ENCODE peak calls at places on chromosomes 12 and 14, in eight cellular contexts. S, H, O, Q, W, D, Y and X are unnamed samples. For H3K9me2, the result is how much of the 10 kb centered on the place peaks cover.

GRCh38 chr12:10366875-10367274 is 23.0 kb downstream of the KLRK1 start:
- DNase-seq in S (peak), H (peak), O (no peak), Q (no peak), W (peak), D (peak), Y (no peak), X (no peak)

GRCh38 chr12:113072136-113072535 is 15.6 kb downstream of the DTX1 start:
- DNase-seq in S (no peak), H (peak), O (no peak), Q (no peak), W (no peak), D (no peak), Y (no peak), X (no peak)

GRCh38 chr12:6607751-6608591 is 792 bp upstream of the CHD4 start:
- DNase-seq in S (peak), H (peak), O (peak), Q (peak), W (peak), D (peak), Y (peak), X (peak)

GRCh38 chr14:64639340-64639821 is 64.8 kb upstream of the PLEKHG3 start:
- DNase-seq in S (no peak), H (no peak), O (peak), Q (peak), W (no peak), D (no peak), Y (no peak), X (no peak)

GRCh38 chr12:122687091-122687490 is 16.1 kb downstream of the HCAR2 start:
- DNase-seq in S (no peak), H (no peak), O (no peak), Q (no peak), W (no peak), D (peak), Y (no peak), X (no peak)

GRCh38 chr14:94542111-94542810 is 19.0 kb upstream of the SERPINA4 start:
- DNase-seq in S (peak), H (no peak), O (no peak), Q (no peak), W (no peak), D (no peak), Y (no peak), X (no peak)

GRCh38 chr14:91586451-91586850 is 76.3 kb upstream of the PPP4R3A start:
- DNase-seq in S (peak), H (no peak), O (no peak), Q (no peak), W (no peak), D (no peak), Y (no peak), X (no peak)

GRCh38 chr14:32400480-32400879 is 71.4 kb downstream of the AKAP6 start:
- DNase-seq in S (peak), H (no peak), O (no peak), Q (no peak), W (no peak), D (no peak), Y (no peak), X (no peak)

GRCh38 chr12:96225994-96226399 is 31.8 kb downstream of the ELK3 start:
- DNase-seq in S (no peak), H (no peak), O (no peak), Q (no peak), W (no peak), D (peak), Y (no peak), X (no peak)

GRCh38 chr14:103727313-103728000 is 11.8 kb downstream of the ZFYVE21 start:
- DNase-seq in S (no peak), H (no peak), O (no peak), Q (no peak), W (no peak), D (no peak), Y (no peak), X (no peak)

GRCh38 chr14:90278199-90279175 is 22.1 kb downstream of the PSMC1 start:
- DNase-seq in S (no peak), H (no peak), O (no peak), Q (no peak), W (no peak), D (no peak), Y (no peak), X (no peak)

GRCh38 chr12:101166866-101167265 is 43.2 kb downstream of the SLC5A8 start:
- DNase-seq in S (no peak), H (no peak), O (no peak), Q (no peak), W (no peak), D (no peak), Y (no peak), X (no peak)

DNA sequence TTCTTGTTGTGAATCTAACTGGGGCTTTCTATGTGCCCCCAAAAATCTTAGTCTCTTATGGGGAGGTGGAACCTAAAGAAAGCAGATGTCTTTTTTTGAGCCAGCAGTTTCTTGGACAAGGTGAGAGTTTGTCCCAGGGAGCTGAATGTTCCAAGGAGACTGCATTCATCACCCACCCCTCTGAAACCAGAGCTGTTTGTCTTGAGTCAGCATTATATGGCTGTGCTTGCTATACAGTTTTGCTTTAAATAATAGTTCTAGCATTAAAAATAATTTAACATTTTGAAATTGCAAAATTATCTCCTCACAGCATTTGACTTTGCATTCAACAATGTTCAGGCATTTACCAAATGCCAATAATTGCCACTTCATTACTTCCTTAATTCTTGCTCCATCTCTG is 813.3 kb downstream of the BCL11B start:
- DNase-seq in S (no peak), H (no peak), O (no peak), Q (no peak), W (no peak), D (no peak), Y (no peak), X (no peak)
- H3K9me2 ChIP-seq in S (under half), H (under half), O (under half), Q (under half), W (under half), D (under half), Y (under half), X (under half)

DNA sequence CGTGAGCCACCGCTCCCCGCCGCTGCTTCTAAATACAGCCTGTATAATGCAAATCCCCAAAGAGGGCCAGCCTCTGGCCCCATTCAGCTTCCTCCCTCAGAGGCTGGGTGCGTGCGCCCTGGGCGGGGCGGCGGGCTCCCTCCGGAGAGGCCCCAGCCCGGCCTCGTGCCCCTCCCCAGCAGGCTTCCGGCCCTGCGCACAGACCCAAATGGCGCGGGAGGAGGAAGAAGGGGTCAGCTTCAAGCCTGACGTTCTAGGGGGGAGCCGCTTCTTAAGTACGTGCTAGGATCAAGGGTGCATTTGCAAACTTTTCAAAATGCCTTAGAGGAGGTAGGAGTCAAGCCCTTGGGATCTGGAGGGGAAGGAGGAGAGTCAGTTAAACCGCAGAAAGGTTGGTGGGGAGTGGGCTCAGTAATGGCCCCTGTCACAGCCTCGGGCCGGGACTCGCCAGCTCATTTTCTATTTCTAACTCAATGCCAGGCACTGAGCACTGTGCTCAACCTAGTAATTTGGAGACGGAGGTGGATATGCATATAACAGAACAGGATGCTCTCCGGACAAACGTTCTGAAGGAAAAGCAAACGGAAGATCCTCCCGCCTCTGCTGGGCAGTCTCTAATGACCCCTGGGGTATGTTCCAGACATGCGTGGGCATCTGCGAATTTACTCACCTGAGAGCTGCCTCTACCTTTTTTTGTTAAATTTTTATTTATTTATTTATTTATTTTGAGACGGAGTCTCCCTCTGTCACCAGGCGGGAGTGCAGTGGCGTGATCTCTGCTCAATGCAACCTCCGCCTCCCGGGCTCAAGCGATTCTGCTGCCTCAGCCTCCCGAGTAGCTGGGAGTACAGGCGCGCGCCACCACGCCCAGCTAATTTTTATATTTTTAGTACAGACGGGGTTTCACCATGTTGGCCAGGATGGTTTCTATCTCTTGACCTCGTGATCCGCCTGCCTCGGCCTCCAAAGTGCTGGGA is 32.3 kb downstream of the NINJ2 start:
- DNase-seq in S (no peak), H (peak), O (no peak), Q (peak), W (no peak), D (no peak), Y (no peak), X (no peak)
- H3K4me2 ChIP-seq in S (peak), H (peak), O (peak), Q (peak), W (peak), D (no peak), Y (no peak), X (no peak)

GRCh38 chr14:71606575-71606974 is 325.7 kb upstream of the RGS6 start:
- DNase-seq in S (no peak), H (no peak), O (no peak), Q (no peak), W (no peak), D (no peak), Y (no peak), X (no peak)
- H3K9me2 ChIP-seq in S (under half), H (under half), O (under half), Q (under half), W (under half), D (under half), Y (under half), X (under half)

GRCh38 chr14:105126126-105126969 is 42.2 kb downstream of the JAG2 start:
- DNase-seq in S (no peak), H (no peak), O (no peak), Q (no peak), W (no peak), D (no peak), Y (no peak), X (no peak)

GRCh38 chr14:105123266-105123665 is 45.3 kb downstream of the JAG2 start:
- DNase-seq in S (no peak), H (no peak), O (no peak), Q (no peak), W (no peak), D (no peak), Y (no peak), X (no peak)

GRCh38 chr14:105126970-105127307 is 41.6 kb downstream of the JAG2 start:
- DNase-seq in S (no peak), H (no peak), O (no peak), Q (no peak), W (no peak), D (no peak), Y (no peak), X (no peak)

GRCh38 chr14:105124837-105125222 is 43.7 kb downstream of the JAG2 start:
- DNase-seq in S (no peak), H (no peak), O (no peak), Q (no peak), W (no peak), D (no peak), Y (no peak), X (no peak)

GRCh38 chr14:105123981-105124836 is 44.4 kb downstream of the JAG2 start:
- DNase-seq in S (no peak), H (no peak), O (no peak), Q (no peak), W (no peak), D (no peak), Y (no peak), X (no peak)
- H3K4me2 ChIP-seq in S (no peak), H (no peak), O (no peak), Q (no peak), W (no peak), D (no peak), Y (no peak), X (no peak)

DNA sequence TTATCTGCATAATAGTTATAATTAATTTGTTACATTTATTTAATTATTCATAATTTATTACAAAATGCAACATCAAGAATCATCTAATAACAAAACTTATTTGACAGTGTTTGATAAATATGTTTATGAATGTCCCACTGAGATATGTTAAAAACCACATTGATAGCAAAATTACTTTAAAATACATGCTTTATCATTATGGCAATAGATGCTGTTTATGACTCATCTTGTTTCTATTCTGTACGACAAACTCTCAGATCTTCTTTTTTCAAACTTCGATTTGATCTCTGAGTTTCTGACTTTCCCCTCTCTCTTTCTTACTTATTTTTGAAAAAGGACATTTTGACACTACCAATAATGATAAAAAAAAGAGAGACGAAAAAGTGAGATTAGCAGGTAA is 56.8 kb upstream of the LRRK2 start:
- DNase-seq in S (no peak), H (no peak), O (no peak), Q (no peak), W (no peak), D (no peak), Y (no peak), X (no peak)
- H3K9me2 ChIP-seq in S (under half), H (under half), O (under half), Q (under half), W (under half), D (under half), Y (under half), X (under half)

DNA sequence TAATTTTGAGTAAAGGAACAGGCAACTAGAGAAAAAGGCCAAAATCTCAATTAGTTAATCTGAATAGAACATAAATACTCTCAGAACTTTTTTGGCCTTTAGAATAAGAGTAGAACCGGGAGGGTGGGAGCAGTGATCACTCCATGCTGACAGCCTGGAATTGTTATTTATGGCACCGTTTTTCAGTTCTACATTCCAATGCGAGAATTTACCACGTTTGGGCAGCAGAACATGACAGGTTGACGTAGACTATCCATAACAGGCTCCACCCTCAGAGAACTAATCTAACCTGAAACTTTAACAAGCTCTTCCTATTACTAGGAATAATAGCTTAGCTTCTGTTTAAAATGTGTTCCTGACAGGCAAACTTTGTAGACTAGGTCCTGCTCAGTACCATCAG is 379.1 kb downstream of the SEC23A start:
- DNase-seq in S (no peak), H (no peak), O (no peak), Q (no peak), W (no peak), D (no peak), Y (no peak), X (no peak)
- H3K4me2 ChIP-seq in S (no peak), H (no peak), O (no peak), Q (no peak), W (no peak), D (no peak), Y (no peak), X (no peak)

DNA sequence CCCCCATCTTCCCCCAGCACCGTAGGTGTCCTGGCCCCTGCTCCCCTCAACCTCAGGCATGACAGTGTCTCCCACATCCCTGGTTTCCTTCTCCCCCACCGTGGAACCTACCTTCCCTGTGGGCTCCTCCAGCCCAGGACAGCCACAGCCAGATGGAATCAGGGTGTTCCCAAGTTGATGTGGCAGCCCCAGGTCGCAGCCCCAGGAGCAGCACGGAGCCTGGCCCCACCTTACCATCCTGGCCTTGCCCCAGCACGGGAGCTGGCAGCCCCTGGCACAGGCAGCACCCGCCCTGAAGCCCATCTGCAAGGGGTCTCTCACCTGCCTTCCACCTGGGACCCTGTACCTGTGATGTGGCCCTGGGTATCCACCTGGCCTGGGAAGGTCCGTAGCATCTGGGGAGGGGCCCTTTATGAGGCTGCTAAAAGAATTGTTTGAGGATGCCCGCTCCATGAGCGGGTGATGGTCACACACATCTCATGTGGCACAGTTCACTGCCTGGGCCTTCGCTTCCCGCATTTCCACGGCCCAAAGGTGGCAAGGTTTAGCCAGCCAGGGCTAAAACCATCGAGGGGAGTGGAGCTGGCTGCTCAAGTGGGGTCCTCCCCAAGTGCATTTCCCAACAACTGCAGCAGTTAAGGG is 4.2 kb downstream of the TMEM121 start:
- DNase-seq in S (no peak), H (no peak), O (no peak), Q (no peak), W (no peak), D (no peak), Y (no peak), X (no peak)
- H3K9me2 ChIP-seq in S (under half), H (under half), O (under half), Q (under half), W (under half), D (under half), Y (under half), X (under half)